ENCODE peak calls at places on chromosomes 16 and 17, in five cellular contexts. One of them, this sample, is unnamed.

GRCh38 chr17:76670020-76670707 is 26.6 kb upstream of the ST6GALNAC1 start:
- DNase-seq in IMR-90: no peak
- DNase-seq in right lobe of liver: no peak
- DNase-seq in stomach: peak; percentile 64
- DNase-seq in GM12878: no peak
- DNase-seq in this sample: no peak

GRCh38 chr17:66533572-66533971 is 231.2 kb downstream of the PRKCA start:
- DNase-seq in right lobe of liver: no peak
- DNase-seq in stomach: no peak
- DNase-seq in GM12878: no peak
- DNase-seq in IMR-90: peak; percentile 73
- DNase-seq in this sample: no peak

GRCh38 chr17:44797809-44798208 is 32.3 kb downstream of the GJC1 start:
- DNase-seq in stomach: no peak
- DNase-seq in IMR-90: peak; percentile 59
- DNase-seq in GM12878: no peak
- DNase-seq in right lobe of liver: peak; percentile 65
- DNase-seq in this sample: no peak

GRCh38 chr17:50354776-50355175 is 8.8 kb downstream of the XYLT2 start:
- DNase-seq in right lobe of liver: peak; percentile 44
- DNase-seq in GM12878: no peak
- DNase-seq in stomach: peak; percentile 48
- DNase-seq in IMR-90: no peak
- DNase-seq in this sample: peak; percentile 10

GRCh38 chr17:8126306-8127066 is 2.6 kb upstream of the HES7 start:
- DNase-seq in IMR-90: peak; percentile 52
- DNase-seq in GM12878: no peak
- DNase-seq in right lobe of liver: no peak
- DNase-seq in stomach: no peak
- DNase-seq in this sample: no peak

GRCh38 chr17:77734371-77735050 is 224.0 kb upstream of the TNRC6C start:
- DNase-seq in GM12878: no peak
- DNase-seq in IMR-90: peak; percentile 16
- DNase-seq in right lobe of liver: peak; percentile 67
- DNase-seq in stomach: peak; percentile 53
- DNase-seq in this sample: peak; percentile 69

GRCh38 chr16:2467301-2468141 is 3.6 kb upstream of the NTN3 start:
- DNase-seq in right lobe of liver: peak; percentile 72
- DNase-seq in stomach: peak; percentile 72
- DNase-seq in IMR-90: peak; percentile 72
- DNase-seq in GM12878: no peak
- DNase-seq in this sample: peak; percentile 80

GRCh38 chr17:74117087-74117486 is 86.4 kb upstream of the RPL38 start:
- DNase-seq in IMR-90: no peak
- DNase-seq in GM12878: no peak
- DNase-seq in right lobe of liver: no peak
- DNase-seq in stomach: no peak
- DNase-seq in this sample: no peak

GRCh38 chr16:66358231-66358630 is 8.3 kb upstream of the CDH5 start:
- DNase-seq in stomach: no peak
- DNase-seq in GM12878: no peak
- DNase-seq in IMR-90: no peak
- DNase-seq in right lobe of liver: no peak
- DNase-seq in this sample: no peak

GRCh38 chr17:17468217-17469010 is 8.4 kb upstream of the MED9 start:
- DNase-seq in IMR-90: no peak
- DNase-seq in GM12878: no peak
- DNase-seq in stomach: no peak
- DNase-seq in right lobe of liver: no peak
- DNase-seq in this sample: peak; percentile 77

GRCh38 chr17:80942360-80943345 is 49.0 kb upstream of the CHMP6 start:
- DNase-seq in stomach: peak; percentile 76
- DNase-seq in right lobe of liver: peak; percentile 67
- DNase-seq in GM12878: no peak
- DNase-seq in IMR-90: peak; percentile 82
- DNase-seq in this sample: peak; percentile 88

GRCh38 chr17:63446218-63446980 is at the start of gene CYB561:
- DNase-seq in GM12878: no peak
- DNase-seq in IMR-90: peak; percentile 29
- DNase-seq in right lobe of liver: peak; percentile 83
- DNase-seq in stomach: peak; percentile 90
- DNase-seq in this sample: peak; percentile 73

GRCh38 chr17:19320876-19321275 is 41.6 kb downstream of the B9D1 start:
- DNase-seq in right lobe of liver: no peak
- DNase-seq in IMR-90: no peak
- DNase-seq in stomach: no peak
- DNase-seq in GM12878: no peak
- DNase-seq in this sample: no peak

GRCh38 chr17:61411114-61411943 is 11.7 kb downstream of the TBX2 start:
- DNase-seq in right lobe of liver: peak; percentile 64
- DNase-seq in GM12878: no peak
- DNase-seq in IMR-90: peak; percentile 74
- DNase-seq in stomach: peak; percentile 51
- DNase-seq in this sample: peak; percentile 81

GRCh38 chr17:3695723-3696411 is at the start of gene P2RX5:
- DNase-seq in stomach: no peak
- DNase-seq in GM12878: no peak
- DNase-seq in IMR-90: no peak
- DNase-seq in right lobe of liver: no peak
- DNase-seq in this sample: peak; percentile 23

GRCh38 chr16:75012380-75013081 is 13.7 kb downstream of the ZNRF1 start:
- DNase-seq in right lobe of liver: no peak
- DNase-seq in IMR-90: no peak
- DNase-seq in GM12878: no peak
- DNase-seq in stomach: no peak
- DNase-seq in this sample: no peak

GRCh38 chr16:55682086-55682485 is 26.3 kb downstream of the SLC6A2 start:
- DNase-seq in stomach: no peak
- DNase-seq in IMR-90: no peak
- DNase-seq in GM12878: no peak
- DNase-seq in right lobe of liver: no peak
- DNase-seq in this sample: no peak

GRCh38 chr17:49465352-49465751 is 29.7 kb upstream of the NGFR start:
- DNase-seq in IMR-90: no peak
- DNase-seq in right lobe of liver: no peak
- DNase-seq in GM12878: no peak
- DNase-seq in stomach: no peak
- DNase-seq in this sample: no peak

GRCh38 chr17:19370493-19370960 is 7.8 kb upstream of the MAPK7 start:
- DNase-seq in stomach: no peak
- DNase-seq in GM12878: no peak
- DNase-seq in right lobe of liver: peak; percentile 44
- DNase-seq in IMR-90: no peak
- DNase-seq in this sample: no peak

GRCh38 chr16:50531359-50531758 is 16.8 kb upstream of the NKD1 start:
- DNase-seq in stomach: peak; percentile 5
- DNase-seq in IMR-90: no peak
- DNase-seq in right lobe of liver: peak; percentile 22
- DNase-seq in GM12878: no peak
- DNase-seq in this sample: no peak

GRCh38 chr17:57761887-57762286 is 16.8 kb upstream of the CCDC182 start:
- DNase-seq in right lobe of liver: no peak
- DNase-seq in GM12878: no peak
- DNase-seq in stomach: no peak
- DNase-seq in IMR-90: no peak
- DNase-seq in this sample: no peak

GRCh38 chr17:72164340-72164739 is 43.5 kb downstream of the SOX9 start:
- DNase-seq in right lobe of liver: no peak
- DNase-seq in GM12878: no peak
- DNase-seq in IMR-90: peak; percentile 20
- DNase-seq in stomach: no peak
- DNase-seq in this sample: no peak

GRCh38 chr17:44086364-44087311 is 16.1 kb downstream of the G6PC3 start:
- DNase-seq in right lobe of liver: no peak
- DNase-seq in GM12878: no peak
- DNase-seq in IMR-90: peak; percentile 98
- DNase-seq in stomach: no peak
- DNase-seq in this sample: peak; percentile 83

GRCh38 chr17:80758793-80759673 is 214.4 kb downstream of the RPTOR start:
- DNase-seq in right lobe of liver: no peak
- DNase-seq in IMR-90: peak; percentile 39
- DNase-seq in GM12878: no peak
- DNase-seq in stomach: no peak
- DNase-seq in this sample: no peak

GRCh38 chr17:63550816-63551639 is 751 bp downstream of the DCAF7 start:
- DNase-seq in GM12878: no peak
- DNase-seq in IMR-90: peak; percentile 29
- DNase-seq in stomach: peak; percentile 19
- DNase-seq in right lobe of liver: peak; percentile 36
- DNase-seq in this sample: peak; percentile 33

GRCh38 chr16:87233928-87234327 is 83.3 kb downstream of the C16orf95 start:
- DNase-seq in IMR-90: peak; percentile 53
- DNase-seq in stomach: no peak
- DNase-seq in right lobe of liver: no peak
- DNase-seq in GM12878: no peak
- DNase-seq in this sample: no peak

GRCh38 chr17:32503251-32504165 is 16.7 kb downstream of the CDK5R1 start:
- DNase-seq in right lobe of liver: no peak
- DNase-seq in IMR-90: no peak
- DNase-seq in stomach: no peak
- DNase-seq in GM12878: peak; percentile 98
- DNase-seq in this sample: no peak

GRCh38 chr17:13140750-13141149 is 122.9 kb upstream of the ELAC2 start:
- DNase-seq in right lobe of liver: no peak
- DNase-seq in GM12878: no peak
- DNase-seq in IMR-90: peak; percentile 24
- DNase-seq in stomach: no peak
- DNase-seq in this sample: no peak

GRCh38 chr17:44115585-44116415 is 7.6 kb downstream of the HDAC5 start:
- DNase-seq in stomach: no peak
- DNase-seq in right lobe of liver: no peak
- DNase-seq in IMR-90: peak; percentile 43
- DNase-seq in GM12878: no peak
- DNase-seq in this sample: no peak

GRCh38 chr17:78528541-78528940 is 48.7 kb downstream of the DNAH17 start:
- DNase-seq in stomach: no peak
- DNase-seq in IMR-90: no peak
- DNase-seq in right lobe of liver: no peak
- DNase-seq in GM12878: no peak
- DNase-seq in this sample: no peak

GRCh38 chr17:66485272-66485947 is 183.0 kb downstream of the PRKCA start:
- DNase-seq in right lobe of liver: no peak
- DNase-seq in GM12878: no peak
- DNase-seq in IMR-90: no peak
- DNase-seq in stomach: no peak
- DNase-seq in this sample: no peak

GRCh38 chr17:69960755-69961154 is 114.3 kb upstream of the KCNJ16 start:
- DNase-seq in right lobe of liver: no peak
- DNase-seq in IMR-90: no peak
- DNase-seq in GM12878: no peak
- DNase-seq in stomach: peak; percentile 62
- DNase-seq in this sample: peak; percentile 52

GRCh38 chr17:34613064-34614019 is 34.0 kb downstream of the TMEM132E start:
- DNase-seq in right lobe of liver: no peak
- DNase-seq in stomach: no peak
- DNase-seq in GM12878: no peak
- DNase-seq in IMR-90: no peak
- DNase-seq in this sample: no peak

GRCh38 chr17:38541281-38541680 is 64.5 kb downstream of the SRCIN1 start:
- DNase-seq in IMR-90: no peak
- DNase-seq in GM12878: no peak
- DNase-seq in right lobe of liver: no peak
- DNase-seq in stomach: no peak
- DNase-seq in this sample: no peak
- H3K4me3 ChIP-seq in IMR-90: no peak overlapping the region
- H3K4me3 ChIP-seq in GM12878: no peak overlapping the region
- H3K4me3 ChIP-seq in right lobe of liver: no peak overlapping the region
- H3K4me3 ChIP-seq in stomach: no peak overlapping the region
- H3K4me3 ChIP-seq in this sample: no peak overlapping the region

GRCh38 chr16:17927015-17927414 is 409.5 kb downstream of the NPIPA8 start:
- DNase-seq in right lobe of liver: no peak
- DNase-seq in stomach: no peak
- DNase-seq in IMR-90: no peak
- DNase-seq in GM12878: no peak
- DNase-seq in this sample: no peak

DNA sequence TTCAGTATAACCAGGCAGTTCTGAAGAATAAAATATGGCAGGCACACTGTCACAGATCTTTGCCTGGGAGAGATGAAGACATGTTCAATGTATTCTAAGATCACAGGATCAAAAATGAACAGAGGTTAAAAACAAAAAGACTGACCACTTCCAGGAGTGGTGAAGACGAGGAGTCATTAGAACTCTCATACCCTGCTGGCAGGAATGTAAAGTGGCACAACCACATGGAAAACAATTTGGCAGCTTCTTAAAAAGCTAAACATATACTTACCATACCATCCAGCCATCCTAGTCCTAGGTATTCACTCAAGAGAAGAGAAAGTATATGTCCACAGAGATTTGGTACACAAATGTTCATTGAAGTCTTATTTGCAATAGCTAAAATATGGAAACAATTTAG is 406.3 kb downstream of the NPIPA8 start:
- DNase-seq in GM12878: no peak
- DNase-seq in right lobe of liver: no peak
- DNase-seq in IMR-90: no peak
- DNase-seq in stomach: no peak
- DNase-seq in this sample: no peak
- H3K27ac ChIP-seq in GM12878: no peak overlapping the region
- H3K27ac ChIP-seq in right lobe of liver: no peak overlapping the region
- H3K27ac ChIP-seq in IMR-90: no peak overlapping the region
- H3K27ac ChIP-seq in stomach: no peak overlapping the region
- H3K27ac ChIP-seq in this sample: no peak overlapping the region

DNA sequence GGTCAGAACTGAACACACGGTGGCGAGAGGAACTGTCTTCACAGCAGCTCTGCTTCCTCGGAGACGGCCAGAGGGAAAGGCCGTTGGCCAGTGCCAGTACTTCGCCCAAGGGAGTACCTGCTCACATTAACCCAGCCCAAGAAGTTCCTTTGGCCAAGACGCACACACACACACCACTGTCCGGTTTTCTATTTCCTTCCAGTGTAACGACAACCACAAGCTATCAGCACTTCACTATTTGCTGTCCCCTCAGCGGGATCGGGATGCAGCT is 735 bp upstream of the GGNBP2 start:
- DNase-seq in stomach: peak; percentile 47
- DNase-seq in GM12878: peak; percentile 27
- DNase-seq in right lobe of liver: peak; percentile 57
- DNase-seq in IMR-90: peak; percentile 55
- DNase-seq in this sample: no peak
- TF ChIP-seq POLR2A in stomach: no peak
- TF ChIP-seq POLR2A in GM12878: no peak
- TF ChIP-seq POLR2A in right lobe of liver: no peak
- TF ChIP-seq POLR2A in IMR-90: no peak
- TF ChIP-seq POLR2A in this sample: peak; percentile 67

GRCh38 chr17:28120766-28121165 is 78.3 kb downstream of the NLK start:
- DNase-seq in right lobe of liver: no peak
- DNase-seq in stomach: no peak
- DNase-seq in IMR-90: no peak
- DNase-seq in GM12878: no peak
- DNase-seq in this sample: no peak

GRCh38 chr17:28119560-28119959 is 77.1 kb downstream of the NLK start:
- DNase-seq in stomach: no peak
- DNase-seq in GM12878: no peak
- DNase-seq in IMR-90: no peak
- DNase-seq in right lobe of liver: no peak
- DNase-seq in this sample: no peak

GRCh38 chr17:28119049-28119448 is 76.6 kb downstream of the NLK start:
- DNase-seq in IMR-90: no peak
- DNase-seq in GM12878: no peak
- DNase-seq in stomach: no peak
- DNase-seq in right lobe of liver: no peak
- DNase-seq in this sample: no peak

GRCh38 chr17:28117304-28117703 is 74.8 kb downstream of the NLK start:
- DNase-seq in right lobe of liver: no peak
- DNase-seq in stomach: no peak
- DNase-seq in GM12878: no peak
- DNase-seq in IMR-90: no peak
- DNase-seq in this sample: no peak

GRCh38 chr17:28118362-28118761 is 75.9 kb downstream of the NLK start:
- DNase-seq in IMR-90: no peak
- DNase-seq in right lobe of liver: no peak
- DNase-seq in GM12878: no peak
- DNase-seq in stomach: no peak
- DNase-seq in this sample: no peak
- H3K4me3 ChIP-seq in IMR-90: no peak overlapping the region
- H3K4me3 ChIP-seq in right lobe of liver: peak overlapping the region; percentile 2
- H3K4me3 ChIP-seq in GM12878: no peak overlapping the region
- H3K4me3 ChIP-seq in stomach: no peak overlapping the region
- H3K4me3 ChIP-seq in this sample: no peak overlapping the region

This sample was measured in adrenal gland.